ENCODE peak calls at places on chromosomes 12 and 14, in four cellular contexts. K is H1, X is fibroblast of lung, C is GM23248. N is an unnamed sample. For H4K20me1, the result is how much of the 10 kb centered on the place peaks cover.

GRCh38 chr12:101229841-101230241 is 19.8 kb upstream of the SLC5A8 start:
- DNase-seq in X (no peak), C (no peak), K (no peak), N (no peak)

GRCh38 chr14:33646692-33647260 is 304.1 kb downstream of the EGLN3 start:
- DNase-seq in K (no peak), X (peak), C (peak), N (no peak)

GRCh38 chr12:132218915-132219314 is 74.7 kb downstream of the NOC4L start:
- DNase-seq in X (no peak), C (no peak), K (no peak), N (peak)

GRCh38 chr14:78075610-78076277 is 94.4 kb upstream of the NRXN3 start:
- DNase-seq in C (no peak), X (no peak), K (no peak), N (peak)

GRCh38 chr12:15636060-15636890 is 152.9 kb downstream of the EPS8 start:
- DNase-seq in X (no peak), K (no peak), C (peak), N (no peak)

GRCh38 chr12:106044773-106045172 is 94.0 kb downstream of the NUAK1 start:
- DNase-seq in K (no peak), C (peak), X (peak), N (no peak)

GRCh38 chr12:130674676-130675075 is 41.4 kb downstream of the RIMBP2 start:
- DNase-seq in C (no peak), K (no peak), X (no peak), N (no peak)

GRCh38 chr12:64521838-64522237 is 69.9 kb downstream of the TBK1 start:
- DNase-seq in C (peak), X (no peak), K (no peak), N (no peak)

GRCh38 chr12:122501489-122501989 is 807 bp upstream of the ZCCHC8 start:
- DNase-seq in C (no peak), K (no peak), X (no peak), N (no peak)

GRCh38 chr12:26621932-26622331 is 211.1 kb downstream of the ITPR2 start:
- DNase-seq in C (no peak), X (no peak), K (no peak), N (no peak)

DNA sequence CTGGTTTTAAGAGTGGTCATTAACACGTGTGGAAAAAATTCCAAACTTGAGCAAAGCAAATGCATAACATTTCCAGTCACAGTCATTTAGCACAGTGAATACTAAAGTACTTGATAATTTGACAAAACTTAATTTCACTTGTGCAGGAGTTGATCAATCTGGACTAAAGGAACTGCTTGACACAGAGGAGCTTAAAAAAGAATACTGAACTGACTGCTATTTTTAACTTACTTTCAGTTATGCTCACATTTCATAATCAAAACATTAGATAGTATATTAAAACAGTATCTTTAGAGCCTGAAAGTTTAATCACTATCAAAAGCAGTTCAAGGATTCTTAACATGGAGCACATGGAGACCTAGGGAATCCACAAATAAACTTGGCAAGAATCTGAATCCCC is 7.4 kb downstream of the UBE2N start:
- DNase-seq in C (peak), K (no peak), X (peak), N (no peak)
- H4K20me1 ChIP-seq in C (under half), K (under half), X (under half), N (half or more)

DNA sequence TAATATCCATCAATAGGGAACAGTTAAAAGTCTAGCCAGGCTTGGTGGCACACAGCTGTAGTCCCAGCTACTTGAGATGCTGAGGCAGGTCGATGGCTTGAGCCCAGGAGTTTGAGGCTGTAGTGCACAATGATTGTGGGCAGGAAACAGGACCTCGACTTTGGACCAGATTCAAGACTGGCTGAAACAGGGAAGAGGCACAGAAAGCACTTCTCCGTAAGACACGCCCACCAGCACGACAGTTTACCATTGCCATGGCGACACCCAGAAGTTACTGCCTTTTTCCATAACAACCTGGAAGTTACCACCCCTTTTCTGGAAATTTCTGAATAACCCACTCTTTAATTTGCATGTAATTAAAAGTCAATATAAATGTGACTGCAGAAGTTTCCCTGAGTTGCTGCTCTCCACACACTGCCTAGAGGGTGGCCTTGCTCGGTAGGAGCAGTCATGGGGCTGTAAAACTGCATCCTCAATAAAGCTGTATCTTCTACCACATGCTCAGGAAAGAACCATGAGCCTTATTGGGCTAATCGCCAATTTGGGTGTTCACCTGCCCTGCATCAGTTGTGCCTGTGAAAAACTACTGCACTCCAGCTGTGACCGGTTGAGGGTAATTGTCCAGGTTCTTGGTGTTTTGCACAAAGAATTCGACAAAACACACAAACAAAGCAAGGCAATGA is 4.6 kb upstream of the LRRC23 start:
- DNase-seq in C (peak), K (no peak), X (peak), N (no peak)
- H3K4me2 ChIP-seq in C (no peak), K (no peak), X (no peak), N (no peak)

DNA sequence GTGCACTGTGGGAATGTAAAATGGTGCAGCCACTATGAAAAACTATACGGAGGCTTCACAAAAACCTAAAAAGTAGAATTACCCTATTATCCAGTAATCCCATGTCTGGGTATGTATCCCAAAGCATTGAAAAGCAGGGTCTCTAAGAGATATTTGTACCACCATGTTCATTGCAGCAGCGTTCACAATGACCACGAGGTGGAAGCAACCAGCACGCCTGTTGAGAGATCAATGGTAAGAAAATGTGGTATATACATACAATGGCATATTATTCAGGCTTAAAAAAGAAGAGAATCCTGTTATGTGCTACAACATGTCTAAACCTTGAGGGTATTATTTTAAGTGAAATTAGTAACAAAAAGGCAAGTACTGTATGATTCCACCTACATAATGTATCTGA is 910 bp upstream of the NOPCHAP1 start:
- DNase-seq in K (no peak), C (no peak), X (no peak), N (no peak)
- H3K9ac ChIP-seq in K (no peak), C (no peak), X (no peak), N (peak)

DNA sequence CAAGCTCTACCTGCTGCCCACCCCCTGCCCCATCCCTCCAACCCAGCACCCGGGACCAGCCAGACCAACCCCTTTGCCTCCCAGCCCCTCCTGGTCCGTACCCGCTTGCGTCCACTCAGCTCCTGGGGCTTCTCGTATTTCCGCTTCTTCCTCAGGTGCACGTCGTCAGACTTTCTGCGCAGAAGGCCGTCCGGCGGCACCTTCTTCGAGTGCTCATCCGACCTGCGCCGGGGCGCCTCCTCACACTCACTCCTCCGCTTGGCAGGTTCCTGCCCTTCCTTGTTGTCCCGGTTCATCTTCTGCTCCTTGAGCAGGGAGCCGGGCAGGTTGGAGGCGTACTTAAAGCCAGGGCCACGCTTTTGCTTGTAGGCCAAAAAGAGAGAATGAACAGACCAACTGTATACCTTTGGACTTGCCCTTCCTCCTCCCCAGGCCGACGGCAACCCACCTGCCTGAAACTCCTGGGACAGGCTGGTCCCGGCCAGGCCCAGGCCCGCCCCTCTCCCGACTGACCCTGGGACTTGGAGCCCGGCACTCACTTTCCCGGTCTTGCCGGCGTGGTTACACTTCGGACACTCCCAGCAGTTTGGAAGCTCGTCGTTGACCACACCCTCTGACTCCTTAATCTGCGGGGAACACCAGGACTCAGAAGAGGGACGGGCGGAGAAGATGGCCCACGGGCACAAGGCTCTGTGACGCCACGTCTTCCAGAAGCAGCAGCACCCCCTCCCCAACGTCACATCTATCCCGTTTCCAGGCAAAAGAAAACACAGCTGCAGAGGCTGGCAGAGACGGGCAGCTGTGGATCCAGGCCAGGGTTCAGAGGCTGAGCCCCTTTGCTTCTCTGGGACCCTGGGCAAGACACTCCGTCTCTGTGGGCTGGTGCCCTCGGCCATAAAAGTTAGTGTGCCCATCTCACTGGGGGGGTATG is 44.3 kb downstream of the RNF34 start:
- DNase-seq in C (no peak), X (no peak), K (peak), N (no peak)
- H4K20me1 ChIP-seq in C (under half), X (under half), K (under half), N (under half)

GRCh38 chr14:79668941-79669340 is 542.4 kb downstream of the DIO2 start:
- DNase-seq in K (no peak), C (no peak), X (no peak), N (no peak)

GRCh38 chr14:79665556-79665955 is 545.7 kb downstream of the DIO2 start:
- DNase-seq in K (no peak), C (no peak), X (no peak), N (no peak)

GRCh38 chr14:79670811-79671210 is 540.5 kb downstream of the DIO2 start:
- DNase-seq in X (no peak), K (no peak), C (no peak), N (no peak)
- H3K4me2 ChIP-seq in X (no peak), K (no peak), C (no peak), N (no peak)

GRCh38 chr12:3035815-3036702 is 41.1 kb upstream of the TSPAN9 start:
- DNase-seq in X (peak), C (peak), K (no peak), N (no peak)
- H3K9ac ChIP-seq in X (no peak), C (no peak), K (no peak), N (no peak)

DNA sequence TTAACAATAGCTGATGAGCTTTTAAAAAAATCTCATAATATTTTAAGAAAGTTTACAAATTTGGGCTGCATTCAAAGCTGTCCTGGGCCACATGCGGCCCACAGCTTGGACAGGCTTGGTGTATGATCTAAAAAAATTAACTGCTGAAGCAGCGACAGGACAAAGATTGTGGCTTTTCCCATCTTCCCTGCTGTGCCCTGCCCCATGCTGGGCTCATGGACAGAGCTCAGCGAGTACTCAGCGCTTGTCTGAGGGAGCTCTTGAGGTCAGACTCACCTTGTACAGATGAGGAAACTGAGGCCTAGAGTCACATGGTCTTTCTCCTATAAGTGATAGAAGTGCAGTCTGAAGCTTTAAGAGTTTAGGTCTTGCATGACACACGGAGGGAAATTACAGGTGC is 15.0 kb downstream of the EVL start:
- DNase-seq in X (no peak), C (no peak), K (no peak), N (peak)
- H4K20me1 ChIP-seq in X (under half), C (under half), K (under half), N (under half)